ENCODE peak calls at places on chromosomes 1 and 21, in nine cellular contexts. I is OCI-LY7, R is hepatocyte, D is GM23338, V is PC-3, S is neural progenitor cell, Z is GM23248, U is MM.1S, W is SK-N-SH. N is an unnamed sample.

GRCh38 chr21:33566514-33566913 is 22.0 kb downstream of the DONSON start:
- DNase-seq in S (no peak), W (no peak), Z (peak), I (no peak), U (no peak), V (no peak), R (no peak), D (no peak), N (no peak)

GRCh38 chr1:53376041-53376461 is 48.2 kb upstream of the LRP8 start:
- DNase-seq in V (no peak), Z (peak), S (no peak), R (no peak), D (peak), W (peak), U (no peak), I (no peak), N (no peak)

GRCh38 chr1:85088408-85088784 is 40.1 kb upstream of the MCOLN3 start:
- DNase-seq in R (no peak), V (no peak), S (no peak), W (no peak), D (peak), U (no peak), Z (no peak), I (no peak), N (no peak)

GRCh38 chr1:153587314-153587713 is 21.7 kb upstream of the S100A2 start:
- DNase-seq in U (no peak), R (no peak), D (no peak), I (no peak), V (peak), W (peak), Z (no peak), S (no peak), N (no peak)

GRCh38 chr1:15876357-15876756 is 28.9 kb downstream of the SPEN start:
- DNase-seq in Z (no peak), V (no peak), W (no peak), I (no peak), U (no peak), R (peak), S (peak), D (peak), N (no peak)

GRCh38 chr1:62508187-62508758 is 71.4 kb downstream of the USP1 start:
- DNase-seq in W (peak), I (peak), S (peak), U (peak), D (peak), V (peak), R (peak), Z (peak), N (peak)

GRCh38 chr1:169892819-169893644 is 664 bp downstream of the SCYL3 start:
- DNase-seq in V (no peak), S (peak), I (peak), R (peak), U (peak), W (no peak), D (no peak), Z (peak), N (no peak)

GRCh38 chr1:116416854-116417513 is 43.9 kb downstream of the ATP1A1 start:
- DNase-seq in S (no peak), D (no peak), R (no peak), U (no peak), Z (no peak), W (no peak), V (no peak), I (no peak), N (no peak)

GRCh38 chr1:228206582-228207351 is 1.1 kb upstream of the OBSCN start:
- DNase-seq in R (peak), U (no peak), V (no peak), S (no peak), W (no peak), D (no peak), Z (no peak), I (no peak), N (no peak)

GRCh38 chr1:20160034-20160433 is 20.9 kb downstream of the PLA2G2F start:
- DNase-seq in U (no peak), I (peak), D (no peak), R (no peak), Z (no peak), W (no peak), V (no peak), S (no peak), N (peak)

GRCh38 chr21:42707207-42707830 is 53.9 kb downstream of the PDE9A start:
- DNase-seq in R (no peak), S (no peak), I (no peak), W (no peak), V (no peak), Z (no peak), U (no peak), D (no peak), N (no peak)

GRCh38 chr1:228873714-228874113 is 138.4 kb downstream of the RHOU start:
- DNase-seq in R (no peak), V (no peak), U (no peak), Z (peak), D (no peak), S (no peak), W (no peak), I (no peak), N (no peak)

GRCh38 chr1:192119701-192120100 is 38.6 kb upstream of the RGS18 start:
- DNase-seq in V (no peak), W (no peak), Z (no peak), R (no peak), S (no peak), U (no peak), D (no peak), I (no peak), N (no peak)

DNA sequence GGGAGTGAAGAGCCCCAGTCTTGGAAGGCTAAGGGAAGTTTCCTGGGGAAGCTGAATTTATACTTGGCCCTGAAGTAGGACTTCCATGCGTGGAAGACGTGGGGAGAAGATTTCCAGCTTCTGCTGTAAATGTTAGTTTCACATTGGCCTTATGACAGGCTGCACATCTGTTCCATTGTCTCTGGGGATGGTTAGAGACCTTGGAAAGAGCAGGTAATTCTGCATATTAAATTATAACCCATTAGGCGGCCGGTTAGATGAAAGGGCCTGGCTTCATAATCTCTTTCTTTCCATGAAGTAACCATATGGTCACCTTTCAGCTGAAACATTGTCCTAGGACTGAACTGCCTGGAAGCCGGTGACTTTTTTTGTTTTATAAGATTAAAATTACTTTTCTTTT is 37.5 kb downstream of the DPT start:
- DNase-seq in W (peak), I (no peak), U (no peak), V (no peak), D (no peak), R (no peak), Z (no peak), S (no peak), N (no peak)
- TF ChIP-seq EZH2phosphoT487 in W (no peak), I (no peak), U (no peak), V (no peak), D (no peak), R (no peak), Z (no peak), S (no peak), N (no peak)

GRCh38 chr1:178407662-178408061 is 89.1 kb downstream of the CLEC20A start:
- DNase-seq in R (no peak), D (peak), W (no peak), S (peak), I (no peak), U (no peak), V (no peak), Z (no peak), N (no peak)
- TF ChIP-seq EZH2phosphoT487 in R (no peak), D (no peak), W (no peak), S (no peak), I (no peak), U (no peak), V (no peak), Z (no peak), N (no peak)

DNA sequence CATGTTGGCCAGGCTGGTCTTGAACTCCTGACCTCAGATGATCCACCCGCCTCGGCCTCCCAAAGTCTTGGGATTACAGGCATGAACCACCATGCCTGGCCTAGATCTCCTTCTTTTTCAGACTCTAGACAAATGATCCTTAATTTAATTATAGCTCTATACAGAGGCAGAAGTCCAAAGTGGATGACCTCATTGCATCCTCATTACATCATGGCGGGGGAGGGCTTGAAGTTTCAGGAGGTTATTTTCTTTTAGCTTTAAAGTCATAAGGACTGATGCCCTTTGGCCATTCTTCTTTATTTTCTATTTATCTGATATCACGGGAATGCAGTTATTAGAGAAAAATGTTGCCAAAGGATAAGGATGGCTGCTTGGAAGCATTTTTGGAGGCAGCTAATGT is 14.1 kb upstream of the MARK1 start:
- DNase-seq in S (no peak), D (no peak), W (no peak), I (no peak), R (no peak), Z (no peak), U (no peak), V (no peak), N (no peak)
- TF ChIP-seq EZH2phosphoT487 in S (no peak), D (no peak), W (no peak), I (no peak), R (no peak), Z (no peak), U (no peak), V (no peak), N (no peak)

GRCh38 chr1:172915276-172915675 is 135.5 kb downstream of the TNFSF18 start:
- DNase-seq in V (peak), I (no peak), U (no peak), R (no peak), W (no peak), Z (no peak), S (no peak), D (no peak), N (no peak)

GRCh38 chr1:172917972-172918371 is 132.8 kb downstream of the TNFSF18 start:
- DNase-seq in I (no peak), S (no peak), D (no peak), Z (peak), W (no peak), U (no peak), V (peak), R (peak), N (peak)

GRCh38 chr1:172916126-172916525 is 134.6 kb downstream of the TNFSF18 start:
- DNase-seq in I (no peak), S (no peak), R (no peak), Z (peak), W (no peak), V (peak), U (no peak), D (no peak), N (no peak)

GRCh38 chr1:172912765-172913260 is 137.9 kb downstream of the TNFSF18 start:
- DNase-seq in R (no peak), D (peak), W (no peak), I (peak), Z (no peak), S (no peak), V (no peak), U (no peak), N (no peak)

GRCh38 chr1:172914517-172915144 is 136.1 kb downstream of the TNFSF18 start:
- DNase-seq in V (peak), R (no peak), I (no peak), Z (peak), U (no peak), W (no peak), S (no peak), D (no peak), N (no peak)
- TF ChIP-seq EZH2phosphoT487 in V (no peak), R (no peak), I (no peak), Z (no peak), U (no peak), W (no peak), S (no peak), D (no peak), N (no peak)

DNA sequence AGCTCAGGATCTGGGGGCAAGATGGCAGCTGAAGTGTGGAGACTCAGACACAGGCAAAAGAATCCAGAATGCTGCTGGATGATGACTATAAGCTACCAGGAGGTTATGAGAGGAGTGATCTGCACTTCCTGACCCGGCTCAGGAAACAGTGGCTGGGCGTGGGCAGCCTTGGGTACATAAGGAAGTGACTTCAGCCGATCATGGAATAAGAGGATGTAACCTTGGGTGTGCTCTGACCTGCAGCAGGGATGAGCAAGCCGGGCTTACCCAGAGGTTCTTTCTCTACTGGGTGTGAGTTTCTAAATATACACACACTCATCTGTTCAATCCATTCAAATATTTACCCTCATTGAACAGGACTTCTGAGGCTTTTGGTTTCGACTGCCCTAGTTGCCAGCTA is 62.7 kb downstream of the CD34 start:
- DNase-seq in U (no peak), Z (peak), D (no peak), W (no peak), S (no peak), V (peak), I (no peak), R (peak), N (no peak)
- TF ChIP-seq EZH2phosphoT487 in U (no peak), Z (no peak), D (no peak), W (no peak), S (no peak), V (no peak), I (no peak), R (no peak), N (no peak)

GRCh38 chr21:43921979-43922945 is 57.2 kb downstream of the AGPAT3 start:
- DNase-seq in D (no peak), I (no peak), U (no peak), V (no peak), W (no peak), S (no peak), R (no peak), Z (no peak), N (no peak)
- TF ChIP-seq EZH2phosphoT487 in D (no peak), I (no peak), U (no peak), V (no peak), W (no peak), S (no peak), R (no peak), Z (no peak), N (no peak)

GRCh38 chr1:107771377-107771776 is 193.6 kb downstream of the VAV3 start:
- DNase-seq in W (no peak), Z (no peak), U (no peak), I (no peak), V (no peak), D (no peak), R (peak), S (no peak), N (no peak)

GRCh38 chr1:107762751-107763390 is 202.1 kb downstream of the VAV3 start:
- DNase-seq in W (no peak), R (no peak), S (peak), V (no peak), Z (no peak), I (no peak), D (peak), U (no peak), N (no peak)

GRCh38 chr1:107765484-107765883 is 199.5 kb downstream of the VAV3 start:
- DNase-seq in R (no peak), I (no peak), S (no peak), V (no peak), Z (no peak), D (no peak), U (no peak), W (no peak), N (no peak)

GRCh38 chr1:107766533-107766932 is 198.4 kb downstream of the VAV3 start:
- DNase-seq in R (no peak), Z (no peak), V (peak), S (no peak), D (no peak), U (no peak), I (no peak), W (no peak), N (no peak)

GRCh38 chr1:107767156-107767582 is 197.8 kb downstream of the VAV3 start:
- DNase-seq in R (peak), S (no peak), Z (no peak), D (no peak), I (no peak), U (no peak), V (no peak), W (no peak), N (no peak)
- TF ChIP-seq EZH2phosphoT487 in R (no peak), S (no peak), Z (no peak), D (no peak), I (no peak), U (no peak), V (no peak), W (no peak), N (no peak)

GRCh38 chr1:179825201-179825600 is 52.4 kb downstream of the TOR1AIP2 start:
- DNase-seq in W (no peak), I (no peak), U (no peak), V (no peak), D (no peak), S (no peak), R (no peak), Z (no peak), N (no peak)
- TF ChIP-seq EZH2phosphoT487 in W (no peak), I (no peak), U (no peak), V (no peak), D (no peak), S (no peak), R (no peak), Z (no peak), N (no peak)

N was measured in HCT116.